ENCODE peak calls at places on chromosome 3, in four cellular contexts. X, W, N and S are unnamed samples. For H3K36me3 and H3K4me1, the result is how much of the 10 kb centered on the place peaks cover.

GRCh38 chr3:162332344-162332743 is 835.7 kb downstream of the OTOL1 start:
- DNase-seq in X (no peak), W (no peak), N (no peak), S (no peak)

GRCh38 chr3:122563717-122564025 is 429 bp downstream of the PARP9 start:
- DNase-seq in X (peak), W (no peak), N (peak), S (no peak)

GRCh38 chr3:193590088-193590856 is 2.7 kb upstream of the OPA1 start:
- DNase-seq in X (peak), W (peak), N (peak), S (no peak)

GRCh38 chr3:197001106-197001971 is 28.3 kb downstream of the MELTF start:
- DNase-seq in X (no peak), W (no peak), N (no peak), S (peak)

GRCh38 chr3:128383316-128384235 is 83.1 kb downstream of the DNAJB8 start:
- DNase-seq in X (peak), W (peak), N (peak), S (peak)

GRCh38 chr3:106688463-106688862 is 688.8 kb upstream of the CCDC54 start:
- DNase-seq in X (peak), W (no peak), N (no peak), S (no peak)

GRCh38 chr3:124780356-124780755 is 50.1 kb downstream of the UMPS start:
- DNase-seq in X (peak), W (no peak), N (no peak), S (peak)

GRCh38 chr3:66153471-66153870 is 67.3 kb upstream of the SLC25A26 start:
- DNase-seq in X (no peak), W (no peak), N (no peak), S (no peak)

GRCh38 chr3:150497956-150498355 is 48.3 kb downstream of the SERP1 start:
- DNase-seq in X (peak), W (no peak), N (peak), S (no peak)

GRCh38 chr3:129576514-129577345 is 29.7 kb downstream of the PLXND1 start:
- DNase-seq in X (no peak), W (no peak), N (no peak), S (peak)

GRCh38 chr3:148333091-148333490 is 364.6 kb upstream of the AGTR1 start:
- DNase-seq in X (no peak), W (no peak), N (no peak), S (no peak)

GRCh38 chr3:69203631-69204314 is 81.4 kb upstream of the LMOD3 start:
- DNase-seq in X (no peak), W (no peak), N (no peak), S (no peak)

GRCh38 chr3:100125539-100125938 is 11.2 kb upstream of the FILIP1L start:
- DNase-seq in X (no peak), W (no peak), N (no peak), S (no peak)

GRCh38 chr3:23650371-23651140 is 155.2 kb upstream of the UBE2E1 start:
- DNase-seq in X (peak), W (no peak), N (no peak), S (no peak)

GRCh38 chr3:148847351-148847750 is 17.7 kb upstream of the CPA3 start:
- DNase-seq in X (peak), W (no peak), N (no peak), S (no peak)

GRCh38 chr3:24493951-24494615 is 567 bp downstream of the THRB start:
- DNase-seq in X (peak), W (no peak), N (peak), S (peak)

GRCh38 chr3:39707314-39707909 is 102.0 kb upstream of the MYRIP start:
- DNase-seq in X (peak), W (peak), N (peak), S (no peak)

GRCh38 chr3:29384640-29385039 is 103.8 kb downstream of the RBMS3 start:
- DNase-seq in X (peak), W (no peak), N (no peak), S (no peak)

GRCh38 chr3:185254799-185255198 is 950 bp upstream of the EHHADH start:
- DNase-seq in X (no peak), W (no peak), N (no peak), S (no peak)

GRCh38 chr3:189172668-189173419 is 1.1 kb downstream of the TPRG1 start:
- DNase-seq in X (no peak), W (no peak), N (no peak), S (no peak)

GRCh38 chr3:43742935-43743334 is 52.2 kb downstream of the ABHD5 start:
- DNase-seq in X (peak), W (no peak), N (no peak), S (no peak)

GRCh38 chr3:42490243-42490642 is 12.2 kb upstream of the VIPR1 start:
- DNase-seq in X (no peak), W (peak), N (no peak), S (no peak)

GRCh38 chr3:158105124-158105709 is 1.0 kb downstream of the SHOX2 start:
- DNase-seq in X (no peak), W (no peak), N (peak), S (no peak)

GRCh38 chr3:94099311-94099710 is 36.5 kb downstream of the NSUN3 start:
- DNase-seq in X (no peak), W (no peak), N (no peak), S (no peak)

GRCh38 chr3:121747976-121748375 is 1.6 kb downstream of the GOLGB1 start:
- DNase-seq in X (no peak), W (no peak), N (no peak), S (no peak)

GRCh38 chr3:16448691-16449090 is 64.8 kb downstream of the RFTN1 start:
- DNase-seq in X (peak), W (peak), N (no peak), S (peak)

GRCh38 chr3:123327956-123328850 is 120.7 kb downstream of the ADCY5 start:
- DNase-seq in X (no peak), W (no peak), N (no peak), S (peak)

GRCh38 chr3:20148456-20148855 is 37.5 kb downstream of the SGO1 start:
- DNase-seq in X (no peak), W (no peak), N (no peak), S (no peak)

GRCh38 chr3:20142517-20142916 is 43.5 kb downstream of the SGO1 start:
- DNase-seq in X (no peak), W (no peak), N (no peak), S (no peak)

GRCh38 chr3:20145874-20146273 is 40.1 kb downstream of the SGO1 start:
- DNase-seq in X (no peak), W (no peak), N (no peak), S (no peak)

GRCh38 chr3:20143519-20143918 is 42.5 kb downstream of the SGO1 start:
- DNase-seq in X (no peak), W (no peak), N (no peak), S (no peak)

DNA sequence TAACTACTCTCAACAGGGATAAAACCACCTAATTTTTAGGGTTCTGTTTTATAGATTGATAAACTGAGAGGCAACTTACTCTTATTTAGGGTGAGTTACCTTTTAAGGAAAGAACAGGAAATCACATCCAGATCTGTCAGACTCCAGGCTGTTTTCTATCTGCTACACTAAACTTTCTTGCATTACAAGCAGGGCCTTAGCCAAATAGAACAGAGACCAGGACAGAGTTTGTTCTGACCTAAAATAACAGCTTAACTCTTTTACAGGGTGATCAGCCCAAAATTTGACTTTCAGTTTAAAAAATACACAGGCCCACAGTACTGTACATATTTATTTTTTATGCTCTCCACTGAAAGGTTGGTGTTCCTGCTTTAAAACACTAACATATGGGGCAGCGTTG is 38.6 kb downstream of the SGO1 start:
- DNase-seq in X (peak), W (no peak), N (no peak), S (no peak)
- H3K36me3 ChIP-seq in X (under half), W (under half), N (under half), S (under half)

DNA sequence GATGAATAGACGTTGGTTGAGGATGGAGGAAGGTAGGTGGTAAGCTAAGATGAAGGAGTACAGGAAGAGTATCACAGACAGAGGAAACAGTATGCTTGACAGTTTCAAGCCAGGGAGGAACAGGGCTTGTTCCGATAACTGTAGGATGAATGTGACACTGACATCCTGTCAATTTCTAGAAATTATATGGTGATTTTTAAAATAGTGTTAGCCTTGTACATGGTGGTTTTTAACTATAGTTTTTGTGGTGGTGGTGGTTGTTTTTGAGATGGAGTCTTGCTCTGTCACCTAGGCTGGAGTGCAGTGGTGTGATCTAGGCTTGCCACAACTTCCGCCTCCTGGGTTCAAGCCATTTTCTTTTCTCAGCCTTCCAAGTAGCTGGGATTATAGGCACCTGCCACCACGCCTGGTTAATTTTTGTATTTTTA is 92.8 kb downstream of the FNDC3B start:
- DNase-seq in X (no peak), W (no peak), N (no peak), S (no peak)
- H3K4me1 ChIP-seq in X (under half), W (under half), N (under half), S (under half)

DNA sequence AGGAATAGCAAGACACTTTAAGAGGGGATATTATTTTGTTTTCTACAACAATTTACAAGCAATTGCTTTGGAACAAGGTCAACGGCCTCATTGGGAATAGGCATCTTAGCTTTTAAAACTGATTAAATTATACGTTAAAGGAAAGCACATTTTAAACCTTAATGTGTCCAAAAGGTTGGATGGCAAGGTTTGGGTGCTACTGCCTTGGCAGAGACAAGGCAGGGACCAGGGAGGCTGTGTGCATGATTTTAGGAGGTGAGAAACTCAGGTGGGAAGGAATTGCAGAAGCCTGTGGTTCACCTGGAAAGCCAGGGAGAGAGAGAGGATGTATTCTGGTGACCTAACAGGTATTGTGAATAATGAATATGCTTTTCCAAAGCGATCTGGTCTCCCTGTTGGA is 54.3 kb downstream of the TGFBR2 start:
- DNase-seq in X (no peak), W (no peak), N (no peak), S (no peak)
- H3K9ac ChIP-seq in X (no peak), W (no peak), N (no peak), S (no peak)

DNA sequence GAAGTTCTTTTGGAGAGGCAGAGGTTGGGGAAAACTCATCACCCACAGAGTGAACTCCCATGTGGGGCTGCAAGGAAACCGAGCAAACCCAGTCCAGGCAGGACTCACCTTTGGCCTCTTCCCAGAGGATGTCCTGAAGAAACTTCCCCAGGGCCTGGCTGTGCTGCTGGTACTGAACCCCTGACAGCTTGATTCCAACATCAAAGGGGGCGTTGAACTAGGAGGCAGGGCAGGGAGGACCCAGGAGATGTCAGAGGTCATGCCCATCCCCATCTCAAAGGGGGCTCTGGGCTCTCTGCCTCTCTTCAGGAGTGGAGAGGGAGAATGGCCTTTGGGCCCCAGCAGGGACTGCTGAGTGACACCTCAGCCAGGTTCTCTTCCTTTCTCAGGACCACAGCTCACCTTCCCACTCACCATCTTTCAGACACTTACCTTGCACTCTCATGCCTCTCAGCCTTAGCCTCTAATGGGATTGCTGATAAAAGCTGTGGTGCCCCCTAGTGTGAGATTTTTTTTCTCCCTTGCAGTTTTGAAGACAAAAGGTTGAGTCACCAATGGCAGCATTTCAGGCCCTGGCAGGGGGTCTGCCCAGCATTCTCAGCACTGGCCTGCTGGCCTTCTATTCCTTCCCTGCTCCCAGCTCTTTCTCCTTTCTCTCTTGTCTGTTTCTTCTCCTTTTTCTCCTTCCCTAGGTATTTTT is 6.0 kb downstream of the GHRL start:
- DNase-seq in X (peak), W (peak), N (no peak), S (no peak)
- H3K36me3 ChIP-seq in X (under half), W (under half), N (under half), S (under half)